ENCODE peak calls at places on chromosome 3, in ten cellular contexts. V is omental fat pad; E is stimulated activated CD4-positive, alpha-beta T cell treated with anti-CD3 and anti-CD28 coated beads, TNF-alpha, amount 100 ng/mL, for 48 hours; B is Calu3; C is HFFc6; W is heart right ventricle; Z is B cell; O is neural progenitor cell; Q is non-pigmented ciliary epithelial cell; K is fibroblast of lung. Y is an unnamed sample.

GRCh38 chr3:127484601-127485388 is 105.7 kb downstream of the TPRA1 start:
- DNase-seq in Z (no peak), E (peak; percentile 36), V (no peak), K (peak; percentile 16), B (no peak), C (peak; percentile 28), O (no peak), W (no peak), Q (no peak), Y (no peak)

GRCh38 chr3:108863799-108864135 is 41.2 kb downstream of the TRAT1 start:
- DNase-seq in Z (no peak), B (peak; percentile 63), W (no peak), Q (no peak), V (no peak), C (no peak), E (no peak), O (no peak), K (no peak), Y (no peak)

GRCh38 chr3:127349501-127350171 is 61.8 kb upstream of the PRR20G start:
- DNase-seq in Z (no peak), E (no peak), C (no peak), V (no peak), O (no peak), W (no peak), K (no peak), B (no peak), Q (no peak), Y (no peak)

GRCh38 chr3:42876940-42877720 is 1.5 kb upstream of the CYP8B1 start:
- DNase-seq in O (no peak), Q (no peak), V (no peak), B (no peak), Z (no peak), E (no peak), W (no peak), C (no peak), K (no peak), Y (no peak)

GRCh38 chr3:195752066-195752465 is 31.3 kb downstream of the MUC20 start:
- DNase-seq in B (no peak), Z (no peak), Q (no peak), V (no peak), W (no peak), E (no peak), K (no peak), O (no peak), C (no peak), Y (no peak)

GRCh38 chr3:37183375-37183831 is 9.0 kb upstream of the LRRFIP2 start:
- DNase-seq in Z (no peak), O (no peak), Q (peak; percentile 90), E (no peak), W (no peak), B (peak; percentile 37), V (no peak), K (peak; percentile 97), C (peak; percentile 91), Y (no peak)

GRCh38 chr3:74353039-74353438 is 261.4 kb downstream of the CNTN3 start:
- DNase-seq in B (no peak), O (peak; percentile 23), Z (no peak), C (no peak), W (no peak), E (no peak), K (no peak), Q (no peak), V (no peak), Y (no peak)

GRCh38 chr3:169252535-169252934 is 411.0 kb downstream of the MECOM start:
- DNase-seq in K (no peak), E (no peak), Q (no peak), W (no peak), Z (no peak), V (no peak), B (no peak), O (no peak), C (no peak), Y (no peak)

GRCh38 chr3:134311265-134311664 is 60.6 kb upstream of the RYK start:
- DNase-seq in Q (no peak), W (no peak), K (peak; percentile 86), Z (no peak), E (no peak), B (no peak), C (peak; percentile 87), O (no peak), V (no peak), Y (no peak)

GRCh38 chr3:23055733-23056376 is 147.3 kb upstream of the UBE2E2 start:
- DNase-seq in K (peak; percentile 94), Z (no peak), O (no peak), B (no peak), V (no peak), W (no peak), C (peak; percentile 77), Q (peak; percentile 85), E (no peak), Y (no peak)

GRCh38 chr3:10283638-10284037 is 9.1 kb downstream of the GHRL start:
- DNase-seq in C (no peak), E (no peak), V (no peak), Z (no peak), Q (no peak), B (no peak), K (no peak), W (peak; percentile 22), O (no peak), Y (no peak)

GRCh38 chr3:138752886-138753285 is 81.8 kb downstream of the PIK3CB start:
- DNase-seq in C (no peak), K (peak; percentile 10), O (no peak), E (no peak), Q (no peak), W (no peak), Z (no peak), V (no peak), B (no peak), Y (no peak)

GRCh38 chr3:121481116-121481895 is 64.5 kb downstream of the POLQ start:
- DNase-seq in Q (no peak), O (no peak), Z (no peak), C (peak; percentile 80), V (no peak), E (no peak), W (no peak), K (peak; percentile 28), B (no peak), Y (no peak)

GRCh38 chr3:113243071-113243470 is 31.7 kb downstream of the BOC start:
- DNase-seq in C (no peak), K (no peak), Z (no peak), E (no peak), W (no peak), B (no peak), V (no peak), Q (no peak), O (no peak), Y (no peak)

GRCh38 chr3:161107311-161107710 is 2.2 kb upstream of the B3GALNT1 start:
- DNase-seq in K (no peak), O (no peak), W (no peak), V (no peak), C (no peak), E (no peak), Z (no peak), Q (no peak), B (no peak), Y (no peak)

GRCh38 chr3:142489572-142490323 is 41.9 kb upstream of the XRN1 start:
- DNase-seq in B (no peak), Z (no peak), C (no peak), V (no peak), K (no peak), W (no peak), Q (no peak), E (no peak), O (no peak), Y (no peak)

GRCh38 chr3:46883252-46884185 is 6.0 kb downstream of the PTH1R start:
- DNase-seq in Z (peak; percentile 78), Q (no peak), K (peak; percentile 27), V (no peak), C (no peak), B (no peak), O (peak; percentile 75), E (no peak), W (no peak), Y (no peak)

GRCh38 chr3:47954562-47954961 is 61.7 kb downstream of the MAP4 start:
- DNase-seq in Z (no peak), Q (no peak), B (peak; percentile 3), V (no peak), C (no peak), O (no peak), E (no peak), K (peak; percentile 38), W (peak; percentile 26), Y (no peak)

GRCh38 chr3:40550168-40550567 is 25.4 kb downstream of the ZNF621 start:
- DNase-seq in W (no peak), Q (no peak), K (no peak), C (no peak), O (no peak), E (no peak), V (no peak), B (no peak), Z (no peak), Y (no peak)

GRCh38 chr3:72347819-72348319 is 500.4 kb downstream of the SHQ1 start:
- DNase-seq in W (peak; percentile 74), Q (peak; percentile 40), Z (peak; percentile 42), V (no peak), K (peak; percentile 94), E (peak; percentile 65), B (peak; percentile 74), C (no peak), O (peak; percentile 62), Y (peak; percentile 92)

GRCh38 chr3:53473422-53473821 is 21.0 kb upstream of the CACNA1D start:
- DNase-seq in W (no peak), K (no peak), C (no peak), O (no peak), Z (no peak), B (no peak), V (no peak), E (no peak), Q (no peak), Y (no peak)

GRCh38 chr3:188956839-188957489 is 214.8 kb upstream of the TPRG1 start:
- DNase-seq in Z (peak; percentile 33), C (peak; percentile 54), B (peak; percentile 64), V (no peak), W (peak; percentile 50), Q (peak; percentile 43), K (peak; percentile 62), O (peak; percentile 81), E (no peak), Y (no peak)

Y was measured in thoracic aorta.